ENCODE peak calls at places on chromosomes 1 and 21, in eight cellular contexts. One of them, this sample, is unnamed.

GRCh38 chr1:99004270-99005141 is at the start of gene PLPPR5:
- DNase-seq in fibroblast of the aortic adventitia: peak
- DNase-seq in KBM-7: no peak
- DNase-seq in activated CD4-positive, alpha-beta T cell treated with anti-CD3 and anti-CD28 coated beads for 4 hours: peak
- DNase-seq in activated CD8-positive, alpha-beta memory T cell treated with anti-CD3 and anti-CD28 coated beads for 24 hours: peak
- DNase-seq in nucleus accumbens: peak
- DNase-seq in T47D: no peak
- DNase-seq in dorsolateral prefrontal cortex: peak
- DNase-seq in this sample: peak

GRCh38 chr1:232456720-232457119 is 173.2 kb downstream of the SIPA1L2 start:
- DNase-seq in fibroblast of the aortic adventitia: no peak
- DNase-seq in KBM-7: no peak
- DNase-seq in activated CD4-positive, alpha-beta T cell treated with anti-CD3 and anti-CD28 coated beads for 4 hours: no peak
- DNase-seq in activated CD8-positive, alpha-beta memory T cell treated with anti-CD3 and anti-CD28 coated beads for 24 hours: no peak
- DNase-seq in nucleus accumbens: no peak
- DNase-seq in T47D: no peak
- DNase-seq in dorsolateral prefrontal cortex: no peak
- DNase-seq in this sample: no peak

GRCh38 chr21:38952890-38953289 is 147.2 kb downstream of the ETS2 start:
- DNase-seq in fibroblast of the aortic adventitia: no peak
- DNase-seq in KBM-7: no peak
- DNase-seq in activated CD4-positive, alpha-beta T cell treated with anti-CD3 and anti-CD28 coated beads for 4 hours: no peak
- DNase-seq in activated CD8-positive, alpha-beta memory T cell treated with anti-CD3 and anti-CD28 coated beads for 24 hours: no peak
- DNase-seq in nucleus accumbens: no peak
- DNase-seq in T47D: no peak
- DNase-seq in dorsolateral prefrontal cortex: no peak
- DNase-seq in this sample: no peak

GRCh38 chr1:16013220-16013907 is 4.5 kb downstream of the HSPB7 start:
- DNase-seq in fibroblast of the aortic adventitia: peak
- DNase-seq in KBM-7: peak
- DNase-seq in activated CD4-positive, alpha-beta T cell treated with anti-CD3 and anti-CD28 coated beads for 4 hours: peak
- DNase-seq in activated CD8-positive, alpha-beta memory T cell treated with anti-CD3 and anti-CD28 coated beads for 24 hours: peak
- DNase-seq in nucleus accumbens: no peak
- DNase-seq in T47D: no peak
- DNase-seq in dorsolateral prefrontal cortex: peak
- DNase-seq in this sample: peak

GRCh38 chr1:28580706-28581530 is 11.1 kb upstream of the RAB42 start:
- DNase-seq in fibroblast of the aortic adventitia: peak
- DNase-seq in KBM-7: peak
- DNase-seq in activated CD4-positive, alpha-beta T cell treated with anti-CD3 and anti-CD28 coated beads for 4 hours: peak
- DNase-seq in activated CD8-positive, alpha-beta memory T cell treated with anti-CD3 and anti-CD28 coated beads for 24 hours: no peak
- DNase-seq in nucleus accumbens: peak
- DNase-seq in T47D: peak
- DNase-seq in dorsolateral prefrontal cortex: no peak
- DNase-seq in this sample: peak

GRCh38 chr1:34918609-34919561 is 10.6 kb downstream of the DLGAP3 start:
- DNase-seq in fibroblast of the aortic adventitia: no peak
- DNase-seq in KBM-7: peak
- DNase-seq in activated CD4-positive, alpha-beta T cell treated with anti-CD3 and anti-CD28 coated beads for 4 hours: no peak
- DNase-seq in activated CD8-positive, alpha-beta memory T cell treated with anti-CD3 and anti-CD28 coated beads for 24 hours: no peak
- DNase-seq in nucleus accumbens: no peak
- DNase-seq in T47D: no peak
- DNase-seq in dorsolateral prefrontal cortex: peak
- DNase-seq in this sample: no peak

GRCh38 chr1:221174598-221174997 is 295.4 kb downstream of the HLX start:
- DNase-seq in fibroblast of the aortic adventitia: peak
- DNase-seq in KBM-7: no peak
- DNase-seq in activated CD4-positive, alpha-beta T cell treated with anti-CD3 and anti-CD28 coated beads for 4 hours: no peak
- DNase-seq in activated CD8-positive, alpha-beta memory T cell treated with anti-CD3 and anti-CD28 coated beads for 24 hours: no peak
- DNase-seq in nucleus accumbens: no peak
- DNase-seq in T47D: peak
- DNase-seq in dorsolateral prefrontal cortex: no peak
- DNase-seq in this sample: peak

GRCh38 chr1:243230914-243231313 is 24.2 kb downstream of the CEP170 start:
- DNase-seq in fibroblast of the aortic adventitia: peak
- DNase-seq in KBM-7: peak
- DNase-seq in activated CD4-positive, alpha-beta T cell treated with anti-CD3 and anti-CD28 coated beads for 4 hours: no peak
- DNase-seq in activated CD8-positive, alpha-beta memory T cell treated with anti-CD3 and anti-CD28 coated beads for 24 hours: no peak
- DNase-seq in nucleus accumbens: no peak
- DNase-seq in T47D: peak
- DNase-seq in dorsolateral prefrontal cortex: no peak
- DNase-seq in this sample: no peak

GRCh38 chr1:43666608-43667007 is 16.7 kb downstream of the KDM4A start:
- DNase-seq in fibroblast of the aortic adventitia: no peak
- DNase-seq in KBM-7: no peak
- DNase-seq in activated CD4-positive, alpha-beta T cell treated with anti-CD3 and anti-CD28 coated beads for 4 hours: no peak
- DNase-seq in activated CD8-positive, alpha-beta memory T cell treated with anti-CD3 and anti-CD28 coated beads for 24 hours: no peak
- DNase-seq in nucleus accumbens: no peak
- DNase-seq in T47D: no peak
- DNase-seq in dorsolateral prefrontal cortex: no peak
- DNase-seq in this sample: no peak

GRCh38 chr1:157269656-157270375 is 131.6 kb upstream of the ETV3 start:
- DNase-seq in fibroblast of the aortic adventitia: no peak
- DNase-seq in KBM-7: no peak
- DNase-seq in activated CD4-positive, alpha-beta T cell treated with anti-CD3 and anti-CD28 coated beads for 4 hours: no peak
- DNase-seq in activated CD8-positive, alpha-beta memory T cell treated with anti-CD3 and anti-CD28 coated beads for 24 hours: no peak
- DNase-seq in nucleus accumbens: no peak
- DNase-seq in T47D: no peak
- DNase-seq in dorsolateral prefrontal cortex: no peak
- DNase-seq in this sample: no peak

GRCh38 chr21:15367061-15367626 is 302.3 kb upstream of the NRIP1 start:
- DNase-seq in fibroblast of the aortic adventitia: no peak
- DNase-seq in KBM-7: no peak
- DNase-seq in activated CD4-positive, alpha-beta T cell treated with anti-CD3 and anti-CD28 coated beads for 4 hours: no peak
- DNase-seq in activated CD8-positive, alpha-beta memory T cell treated with anti-CD3 and anti-CD28 coated beads for 24 hours: no peak
- DNase-seq in nucleus accumbens: no peak
- DNase-seq in T47D: no peak
- DNase-seq in dorsolateral prefrontal cortex: no peak
- DNase-seq in this sample: no peak

GRCh38 chr1:70617728-70618127 is 206.7 kb downstream of the CTH start:
- DNase-seq in fibroblast of the aortic adventitia: no peak
- DNase-seq in KBM-7: no peak
- DNase-seq in activated CD4-positive, alpha-beta T cell treated with anti-CD3 and anti-CD28 coated beads for 4 hours: no peak
- DNase-seq in activated CD8-positive, alpha-beta memory T cell treated with anti-CD3 and anti-CD28 coated beads for 24 hours: no peak
- DNase-seq in nucleus accumbens: no peak
- DNase-seq in T47D: peak
- DNase-seq in dorsolateral prefrontal cortex: no peak
- DNase-seq in this sample: no peak

GRCh38 chr1:8516793-8517556 is 199.1 kb downstream of the SLC45A1 start:
- DNase-seq in fibroblast of the aortic adventitia: no peak
- DNase-seq in KBM-7: peak
- DNase-seq in activated CD4-positive, alpha-beta T cell treated with anti-CD3 and anti-CD28 coated beads for 4 hours: no peak
- DNase-seq in activated CD8-positive, alpha-beta memory T cell treated with anti-CD3 and anti-CD28 coated beads for 24 hours: no peak
- DNase-seq in nucleus accumbens: no peak
- DNase-seq in T47D: no peak
- DNase-seq in dorsolateral prefrontal cortex: no peak
- DNase-seq in this sample: peak

GRCh38 chr21:35575280-35575915 is 484.9 kb downstream of the SETD4 start:
- DNase-seq in fibroblast of the aortic adventitia: peak
- DNase-seq in KBM-7: no peak
- DNase-seq in activated CD4-positive, alpha-beta T cell treated with anti-CD3 and anti-CD28 coated beads for 4 hours: no peak
- DNase-seq in activated CD8-positive, alpha-beta memory T cell treated with anti-CD3 and anti-CD28 coated beads for 24 hours: no peak
- DNase-seq in nucleus accumbens: no peak
- DNase-seq in T47D: no peak
- DNase-seq in dorsolateral prefrontal cortex: no peak
- DNase-seq in this sample: peak

GRCh38 chr1:53377438-53377841 is 49.6 kb upstream of the LRP8 start:
- DNase-seq in fibroblast of the aortic adventitia: no peak
- DNase-seq in KBM-7: no peak
- DNase-seq in activated CD4-positive, alpha-beta T cell treated with anti-CD3 and anti-CD28 coated beads for 4 hours: no peak
- DNase-seq in activated CD8-positive, alpha-beta memory T cell treated with anti-CD3 and anti-CD28 coated beads for 24 hours: peak
- DNase-seq in nucleus accumbens: no peak
- DNase-seq in T47D: no peak
- DNase-seq in dorsolateral prefrontal cortex: no peak
- DNase-seq in this sample: no peak

GRCh38 chr21:15820857-15821256 is 91.1 kb downstream of the USP25 start:
- DNase-seq in fibroblast of the aortic adventitia: peak
- DNase-seq in KBM-7: no peak
- DNase-seq in activated CD4-positive, alpha-beta T cell treated with anti-CD3 and anti-CD28 coated beads for 4 hours: no peak
- DNase-seq in activated CD8-positive, alpha-beta memory T cell treated with anti-CD3 and anti-CD28 coated beads for 24 hours: no peak
- DNase-seq in nucleus accumbens: no peak
- DNase-seq in T47D: no peak
- DNase-seq in dorsolateral prefrontal cortex: no peak
- DNase-seq in this sample: peak

GRCh38 chr1:225737179-225737578 is 40.4 kb upstream of the SRP9 start:
- DNase-seq in fibroblast of the aortic adventitia: no peak
- DNase-seq in KBM-7: no peak
- DNase-seq in activated CD4-positive, alpha-beta T cell treated with anti-CD3 and anti-CD28 coated beads for 4 hours: no peak
- DNase-seq in activated CD8-positive, alpha-beta memory T cell treated with anti-CD3 and anti-CD28 coated beads for 24 hours: no peak
- DNase-seq in nucleus accumbens: no peak
- DNase-seq in T47D: no peak
- DNase-seq in dorsolateral prefrontal cortex: no peak
- DNase-seq in this sample: peak

GRCh38 chr1:156893048-156893953 is at the start of gene PEAR1:
- DNase-seq in fibroblast of the aortic adventitia: peak
- DNase-seq in KBM-7: no peak
- DNase-seq in activated CD4-positive, alpha-beta T cell treated with anti-CD3 and anti-CD28 coated beads for 4 hours: no peak
- DNase-seq in activated CD8-positive, alpha-beta memory T cell treated with anti-CD3 and anti-CD28 coated beads for 24 hours: no peak
- DNase-seq in nucleus accumbens: no peak
- DNase-seq in T47D: no peak
- DNase-seq in dorsolateral prefrontal cortex: no peak
- DNase-seq in this sample: peak

GRCh38 chr1:89633103-89633744 is at the start of gene LRRC8C:
- DNase-seq in fibroblast of the aortic adventitia: peak
- DNase-seq in KBM-7: peak
- DNase-seq in activated CD4-positive, alpha-beta T cell treated with anti-CD3 and anti-CD28 coated beads for 4 hours: peak
- DNase-seq in activated CD8-positive, alpha-beta memory T cell treated with anti-CD3 and anti-CD28 coated beads for 24 hours: peak
- DNase-seq in nucleus accumbens: no peak
- DNase-seq in T47D: peak
- DNase-seq in dorsolateral prefrontal cortex: peak
- DNase-seq in this sample: peak

GRCh38 chr1:68890736-68891135 is 393.9 kb upstream of the DEPDC1 start:
- DNase-seq in fibroblast of the aortic adventitia: no peak
- DNase-seq in KBM-7: no peak
- DNase-seq in activated CD4-positive, alpha-beta T cell treated with anti-CD3 and anti-CD28 coated beads for 4 hours: no peak
- DNase-seq in activated CD8-positive, alpha-beta memory T cell treated with anti-CD3 and anti-CD28 coated beads for 24 hours: no peak
- DNase-seq in nucleus accumbens: no peak
- DNase-seq in T47D: no peak
- DNase-seq in dorsolateral prefrontal cortex: no peak
- DNase-seq in this sample: no peak

GRCh38 chr1:37519613-37520012 is 5.0 kb upstream of the MEAF6 start:
- DNase-seq in fibroblast of the aortic adventitia: no peak
- DNase-seq in KBM-7: no peak
- DNase-seq in activated CD4-positive, alpha-beta T cell treated with anti-CD3 and anti-CD28 coated beads for 4 hours: no peak
- DNase-seq in activated CD8-positive, alpha-beta memory T cell treated with anti-CD3 and anti-CD28 coated beads for 24 hours: no peak
- DNase-seq in nucleus accumbens: no peak
- DNase-seq in T47D: no peak
- DNase-seq in dorsolateral prefrontal cortex: no peak
- DNase-seq in this sample: no peak

GRCh38 chr1:160623860-160624259 is 23.0 kb downstream of the SLAMF1 start:
- DNase-seq in fibroblast of the aortic adventitia: no peak
- DNase-seq in KBM-7: no peak
- DNase-seq in activated CD4-positive, alpha-beta T cell treated with anti-CD3 and anti-CD28 coated beads for 4 hours: no peak
- DNase-seq in activated CD8-positive, alpha-beta memory T cell treated with anti-CD3 and anti-CD28 coated beads for 24 hours: no peak
- DNase-seq in nucleus accumbens: no peak
- DNase-seq in T47D: no peak
- DNase-seq in dorsolateral prefrontal cortex: no peak
- DNase-seq in this sample: no peak

GRCh38 chr1:3378411-3379208 is 75.9 kb upstream of the ARHGEF16 start:
- DNase-seq in fibroblast of the aortic adventitia: no peak
- DNase-seq in KBM-7: no peak
- DNase-seq in activated CD4-positive, alpha-beta T cell treated with anti-CD3 and anti-CD28 coated beads for 4 hours: no peak
- DNase-seq in activated CD8-positive, alpha-beta memory T cell treated with anti-CD3 and anti-CD28 coated beads for 24 hours: no peak
- DNase-seq in nucleus accumbens: no peak
- DNase-seq in T47D: no peak
- DNase-seq in dorsolateral prefrontal cortex: no peak
- DNase-seq in this sample: no peak

GRCh38 chr1:162977944-162978568 is 91.1 kb upstream of the RGS4 start:
- DNase-seq in fibroblast of the aortic adventitia: no peak
- DNase-seq in KBM-7: no peak
- DNase-seq in activated CD4-positive, alpha-beta T cell treated with anti-CD3 and anti-CD28 coated beads for 4 hours: no peak
- DNase-seq in activated CD8-positive, alpha-beta memory T cell treated with anti-CD3 and anti-CD28 coated beads for 24 hours: no peak
- DNase-seq in nucleus accumbens: no peak
- DNase-seq in T47D: no peak
- DNase-seq in dorsolateral prefrontal cortex: no peak
- DNase-seq in this sample: no peak

GRCh38 chr1:6373961-6374720 is 19.4 kb downstream of the ACOT7 start:
- DNase-seq in fibroblast of the aortic adventitia: no peak
- DNase-seq in KBM-7: no peak
- DNase-seq in activated CD4-positive, alpha-beta T cell treated with anti-CD3 and anti-CD28 coated beads for 4 hours: no peak
- DNase-seq in activated CD8-positive, alpha-beta memory T cell treated with anti-CD3 and anti-CD28 coated beads for 24 hours: no peak
- DNase-seq in nucleus accumbens: no peak
- DNase-seq in T47D: peak
- DNase-seq in dorsolateral prefrontal cortex: no peak
- DNase-seq in this sample: no peak

GRCh38 chr1:97340951-97341350 is 579.9 kb downstream of the DPYD start:
- DNase-seq in fibroblast of the aortic adventitia: peak
- DNase-seq in KBM-7: no peak
- DNase-seq in activated CD4-positive, alpha-beta T cell treated with anti-CD3 and anti-CD28 coated beads for 4 hours: no peak
- DNase-seq in activated CD8-positive, alpha-beta memory T cell treated with anti-CD3 and anti-CD28 coated beads for 24 hours: no peak
- DNase-seq in nucleus accumbens: no peak
- DNase-seq in T47D: peak
- DNase-seq in dorsolateral prefrontal cortex: no peak
- DNase-seq in this sample: peak

GRCh38 chr1:207004931-207005830 is 27.4 kb downstream of the C1orf116 start:
- DNase-seq in fibroblast of the aortic adventitia: peak
- DNase-seq in KBM-7: peak
- DNase-seq in activated CD4-positive, alpha-beta T cell treated with anti-CD3 and anti-CD28 coated beads for 4 hours: peak
- DNase-seq in activated CD8-positive, alpha-beta memory T cell treated with anti-CD3 and anti-CD28 coated beads for 24 hours: no peak
- DNase-seq in nucleus accumbens: no peak
- DNase-seq in T47D: peak
- DNase-seq in dorsolateral prefrontal cortex: peak
- DNase-seq in this sample: peak

GRCh38 chr1:208450958-208451357 is 206.8 kb upstream of the PLXNA2 start:
- DNase-seq in fibroblast of the aortic adventitia: no peak
- DNase-seq in KBM-7: no peak
- DNase-seq in activated CD4-positive, alpha-beta T cell treated with anti-CD3 and anti-CD28 coated beads for 4 hours: no peak
- DNase-seq in activated CD8-positive, alpha-beta memory T cell treated with anti-CD3 and anti-CD28 coated beads for 24 hours: no peak
- DNase-seq in nucleus accumbens: no peak
- DNase-seq in T47D: peak
- DNase-seq in dorsolateral prefrontal cortex: no peak
- DNase-seq in this sample: no peak

GRCh38 chr1:237029240-237029639 is 12.7 kb upstream of the RYR2 start:
- DNase-seq in fibroblast of the aortic adventitia: no peak
- DNase-seq in KBM-7: no peak
- DNase-seq in activated CD4-positive, alpha-beta T cell treated with anti-CD3 and anti-CD28 coated beads for 4 hours: no peak
- DNase-seq in activated CD8-positive, alpha-beta memory T cell treated with anti-CD3 and anti-CD28 coated beads for 24 hours: no peak
- DNase-seq in nucleus accumbens: no peak
- DNase-seq in T47D: no peak
- DNase-seq in dorsolateral prefrontal cortex: no peak
- DNase-seq in this sample: no peak

GRCh38 chr1:152869808-152870419 is 8.2 kb upstream of the SMCP start:
- DNase-seq in fibroblast of the aortic adventitia: peak
- DNase-seq in KBM-7: peak
- DNase-seq in activated CD4-positive, alpha-beta T cell treated with anti-CD3 and anti-CD28 coated beads for 4 hours: peak
- DNase-seq in activated CD8-positive, alpha-beta memory T cell treated with anti-CD3 and anti-CD28 coated beads for 24 hours: peak
- DNase-seq in nucleus accumbens: no peak
- DNase-seq in T47D: peak
- DNase-seq in dorsolateral prefrontal cortex: peak
- DNase-seq in this sample: peak

GRCh38 chr1:209614151-209614420 is 30.6 kb downstream of the CAMK1G start:
- DNase-seq in fibroblast of the aortic adventitia: no peak
- DNase-seq in KBM-7: no peak
- DNase-seq in activated CD4-positive, alpha-beta T cell treated with anti-CD3 and anti-CD28 coated beads for 4 hours: no peak
- DNase-seq in activated CD8-positive, alpha-beta memory T cell treated with anti-CD3 and anti-CD28 coated beads for 24 hours: no peak
- DNase-seq in nucleus accumbens: no peak
- DNase-seq in T47D: no peak
- DNase-seq in dorsolateral prefrontal cortex: no peak
- DNase-seq in this sample: no peak

GRCh38 chr1:32754282-32755097 is 51.9 kb upstream of the SYNC start:
- DNase-seq in fibroblast of the aortic adventitia: no peak
- DNase-seq in KBM-7: no peak
- DNase-seq in activated CD4-positive, alpha-beta T cell treated with anti-CD3 and anti-CD28 coated beads for 4 hours: peak
- DNase-seq in activated CD8-positive, alpha-beta memory T cell treated with anti-CD3 and anti-CD28 coated beads for 24 hours: peak
- DNase-seq in nucleus accumbens: peak
- DNase-seq in T47D: peak
- DNase-seq in dorsolateral prefrontal cortex: peak
- DNase-seq in this sample: peak

This sample was measured in cardiac fibroblast.